ENCODE peak calls at places on chromosomes 16 and 17, in five cellular contexts. C is breast epithelium, U is heart left ventricle, P is transverse colon, F is left ventricle myocardium inferior. M is an unnamed sample. For H3K36me3, the result is how much of the 10 kb centered on the place peaks cover.

GRCh38 chr17:31216053-31216751 is 80.8 kb downstream of the OMG start:
- DNase-seq in U (no peak), C (no peak), P (no peak), F (no peak), M (no peak)

GRCh38 chr17:3722716-3723115 is 987 bp upstream of the HASPIN start:
- DNase-seq in U (no peak), P (no peak), C (no peak), F (no peak), M (no peak)

GRCh38 chr17:76643553-76644148 is at the start of gene ST6GALNAC1:
- DNase-seq in C (no peak), F (peak), U (peak), P (peak), M (no peak)

GRCh38 chr16:71781741-71782140 is 26.9 kb downstream of the AP1G1 start:
- DNase-seq in F (no peak), P (no peak), C (no peak), U (no peak), M (no peak)

GRCh38 chr16:54968769-54969168 is 38.1 kb downstream of the IRX5 start:
- DNase-seq in F (no peak), P (no peak), U (no peak), C (no peak), M (no peak)

GRCh38 chr17:73705594-73705993 is 61.3 kb upstream of the SDK2 start:
- DNase-seq in C (no peak), F (no peak), U (no peak), P (no peak), M (no peak)

GRCh38 chr16:74463888-74464287 is 42.6 kb upstream of the CLEC18B start:
- DNase-seq in U (no peak), F (no peak), C (no peak), P (no peak), M (no peak)

GRCh38 chr17:11384131-11384530 is 143.1 kb downstream of the SHISA6 start:
- DNase-seq in F (no peak), P (no peak), U (no peak), C (no peak), M (no peak)

GRCh38 chr17:35892091-35892637 is 12.0 kb upstream of the CCL5 start:
- DNase-seq in U (no peak), C (no peak), F (no peak), P (no peak), M (no peak)

GRCh38 chr17:16197276-16197675 is 18.1 kb downstream of the NCOR1 start:
- DNase-seq in C (no peak), P (no peak), F (no peak), U (no peak), M (no peak)

GRCh38 chr17:3535253-3535995 is 22.2 kb downstream of the TRPV3 start:
- DNase-seq in U (peak), P (peak), C (no peak), F (peak), M (no peak)

GRCh38 chr17:77691216-77692085 is 267.1 kb upstream of the TNRC6C start:
- DNase-seq in U (no peak), F (no peak), P (no peak), C (no peak), M (no peak)

GRCh38 chr16:30958164-30959083 is 870 bp downstream of the SETD1A start:
- DNase-seq in F (peak), C (no peak), U (peak), P (peak), M (peak)

GRCh38 chr17:4998666-4999428 is 1.1 kb downstream of the KIF1C start:
- DNase-seq in F (no peak), C (no peak), U (no peak), P (peak), M (no peak)

GRCh38 chr17:33285413-33285812 is 7.7 kb downstream of the ASIC2 start:
- DNase-seq in C (no peak), U (no peak), F (no peak), P (no peak), M (no peak)

GRCh38 chr16:72468582-72468981 is 296.6 kb upstream of the PMFBP1 start:
- DNase-seq in F (no peak), C (no peak), P (no peak), U (no peak), M (no peak)

GRCh38 chr17:73492802-73493139 is 151.5 kb downstream of the SDK2 start:
- DNase-seq in U (no peak), P (no peak), C (no peak), F (no peak), M (no peak)

GRCh38 chr16:4877298-4877685 is 30.0 kb downstream of the UBN1 start:
- DNase-seq in U (no peak), C (no peak), P (no peak), F (no peak), M (no peak)

GRCh38 chr17:1732241-1733046 is 7.9 kb downstream of the WDR81 start:
- DNase-seq in P (no peak), C (no peak), U (no peak), F (no peak), M (peak)

GRCh38 chr17:33942414-33942813 is 312.7 kb upstream of the CCL2 start:
- DNase-seq in P (no peak), F (no peak), C (no peak), U (no peak), M (no peak)

GRCh38 chr17:58630883-58631522 is 60.8 kb downstream of the TEX14 start:
- DNase-seq in C (no peak), F (no peak), P (peak), U (no peak), M (no peak)

GRCh38 chr16:17346774-17347569 is 123.8 kb downstream of the XYLT1 start:
- DNase-seq in C (no peak), F (no peak), U (no peak), P (peak), M (no peak)

GRCh38 chr16:30409125-30410060 is 2.0 kb downstream of the ZNF771 start:
- DNase-seq in C (peak), U (peak), P (peak), F (peak), M (peak)

DNA sequence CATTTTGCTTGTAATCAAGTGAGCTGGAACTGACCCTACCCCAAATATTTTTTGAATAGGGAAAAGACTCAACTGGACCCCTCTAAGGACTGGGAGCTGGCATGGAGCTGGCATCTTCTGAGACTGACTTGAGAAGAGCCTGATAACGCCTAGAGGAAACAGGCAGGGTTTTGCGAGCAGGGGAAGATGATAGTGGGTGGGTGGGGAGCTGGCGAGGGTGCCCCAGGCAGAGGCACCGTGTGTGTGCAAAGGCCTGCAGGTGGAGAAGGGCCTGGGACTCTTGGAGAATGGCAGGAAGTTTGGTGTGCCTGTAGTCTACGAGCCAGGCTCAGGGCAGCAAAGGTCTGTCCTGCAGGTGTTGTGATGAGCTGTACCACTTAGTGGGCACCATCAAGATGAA is 4.1 kb downstream of the CRISPLD2 start:
- DNase-seq in U (no peak), C (no peak), P (no peak), F (no peak), M (no peak)
- H3K27ac ChIP-seq in U (peak), C (peak), P (peak), F (peak), M (peak)

GRCh38 chr17:47882695-47883588 is 13.1 kb upstream of the SP2 start:
- DNase-seq in F (no peak), C (no peak), P (no peak), U (no peak), M (no peak)
- H3K36me3 ChIP-seq in F (under half), C (under half), P (under half), U (under half), M (under half)

GRCh38 chr17:81120149-81120484 is 45.2 kb upstream of the PVALEF start:
- DNase-seq in F (no peak), U (no peak), C (no peak), P (no peak), M (no peak)
- H3K27ac ChIP-seq in F (no peak), U (no peak), C (no peak), P (no peak), M (no peak)

DNA sequence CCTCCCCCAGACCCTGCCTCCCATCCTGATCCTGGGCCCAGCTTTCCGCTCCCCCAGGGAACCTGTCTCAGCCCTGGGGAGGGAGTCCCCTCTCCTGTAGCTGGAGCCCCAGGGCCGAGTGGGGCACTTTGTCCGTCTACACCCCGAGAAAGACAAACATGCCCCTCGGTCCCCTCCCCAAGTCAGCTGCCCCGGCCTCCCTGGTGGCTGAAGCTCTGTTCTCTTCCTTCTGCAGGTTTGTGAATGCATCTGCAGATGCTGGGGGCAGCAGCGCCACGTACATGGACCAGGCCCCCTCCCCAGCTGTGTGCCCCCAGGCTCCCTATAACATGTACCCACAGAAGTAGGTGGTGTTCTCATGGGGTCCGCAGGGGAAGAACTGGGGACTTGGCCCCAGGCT is 20.8 kb downstream of the STAT5A start:
- DNase-seq in P (no peak), U (no peak), F (no peak), C (no peak), M (no peak)
- H3K36me3 ChIP-seq in P (under half), U (half or more), F (half or more), C (under half), M (under half)

GRCh38 chr16:16041196-16041892 is 91.9 kb downstream of the ABCC1 start:
- DNase-seq in C (no peak), U (no peak), F (no peak), P (no peak), M (no peak)
- H3K27ac ChIP-seq in C (no peak), U (no peak), F (peak), P (no peak), M (no peak)

DNA sequence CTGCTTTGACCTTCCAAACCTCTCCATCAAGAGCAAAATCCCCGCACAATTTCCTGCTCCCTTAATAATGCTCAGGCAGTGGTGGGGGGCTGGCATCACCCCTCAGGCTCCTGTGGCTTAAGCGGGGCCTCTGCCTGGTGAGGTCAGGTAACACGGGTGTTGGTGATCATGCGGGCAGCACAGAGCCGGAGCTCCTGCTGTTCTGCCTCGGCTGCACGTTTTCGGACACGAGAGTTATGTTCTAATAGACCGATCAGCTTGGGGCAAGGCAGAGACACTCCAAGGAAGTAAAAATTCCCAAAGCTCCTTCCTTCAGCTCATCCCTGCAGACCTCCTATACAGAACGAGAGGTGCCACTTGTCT is 6.0 kb downstream of the NARF start:
- DNase-seq in F (no peak), C (no peak), P (no peak), U (no peak), M (no peak)
- H3K36me3 ChIP-seq in F (half or more), C (under half), P (under half), U (half or more), M (under half)

M was measured in uterus.